ENCODE peak calls at places on chromosomes 7 and 10, in six cellular contexts. R is T follicular helper cell; Q is MM.1S; P is CD4-positive, CD25-positive, alpha-beta regulatory T cell; T is suprapubic skin; A is stimulated activated CD8-positive, alpha-beta memory T cell treated with anti-CD3 and anti-CD28 coated beads, Interleukin-15, amount 100 ng/mL, for 24 hours. O is an unnamed sample.

GRCh38 chr10:99325261-99325660 is 3.9 kb upstream of the CNNM1 start:
- DNase-seq in P (no peak), Q (no peak), A (no peak), R (no peak), T (no peak), O (no peak)

GRCh38 chr7:100130608-100131453 is 4.1 kb downstream of the MBLAC1 start:
- DNase-seq in A (peak), T (no peak), R (peak), P (peak), Q (peak), O (peak)

GRCh38 chr10:5652746-5653145 is 13.6 kb downstream of the ASB13 start:
- DNase-seq in A (no peak), Q (no peak), R (no peak), T (peak), P (no peak), O (no peak)

GRCh38 chr7:99955247-99955646 is 20.6 kb downstream of the AZGP1 start:
- DNase-seq in R (no peak), Q (peak), A (no peak), P (no peak), T (no peak), O (no peak)

GRCh38 chr10:6465437-6465836 is 114.6 kb downstream of the PRKCQ start:
- DNase-seq in A (no peak), R (no peak), T (no peak), P (no peak), Q (no peak), O (no peak)

GRCh38 chr10:125662616-125663015 is 20.3 kb downstream of the TEX36 start:
- DNase-seq in A (no peak), Q (no peak), R (no peak), T (no peak), P (no peak), O (no peak)

GRCh38 chr10:22631185-22631584 is 83.2 kb downstream of the PIP4K2A start:
- DNase-seq in T (no peak), A (no peak), Q (no peak), P (no peak), R (no peak), O (no peak)

GRCh38 chr10:28592953-28593352 is 60.0 kb downstream of the WAC start:
- DNase-seq in T (no peak), Q (no peak), A (no peak), R (no peak), P (no peak), O (no peak)

GRCh38 chr10:113064039-113064438 is 114.0 kb downstream of the TCF7L2 start:
- DNase-seq in Q (no peak), A (no peak), R (no peak), T (no peak), P (no peak), O (no peak)

GRCh38 chr7:88888684-88889083 is 93.1 kb upstream of the TEX47 start:
- DNase-seq in A (no peak), T (no peak), Q (no peak), R (no peak), P (no peak), O (no peak)

GRCh38 chr7:491292-491957 is 28.2 kb downstream of the PDGFA start:
- DNase-seq in R (no peak), T (no peak), P (no peak), A (no peak), Q (no peak), O (no peak)

GRCh38 chr7:126436213-126436868 is 816.4 kb downstream of the GRM8 start:
- DNase-seq in P (no peak), R (no peak), Q (no peak), A (no peak), T (no peak), O (no peak)

GRCh38 chr10:62681211-62681940 is 123.1 kb upstream of the ADO start:
- DNase-seq in P (peak), Q (peak), R (peak), T (no peak), A (peak), O (no peak)

GRCh38 chr7:2239242-2239641 is 2.8 kb downstream of the MRM2 start:
- DNase-seq in R (no peak), Q (no peak), A (no peak), P (no peak), T (no peak), O (no peak)

GRCh38 chr10:116669080-116669479 is 48.3 kb downstream of the PNLIPRP2 start:
- DNase-seq in T (peak), Q (no peak), A (no peak), R (no peak), P (no peak), O (no peak)

GRCh38 chr10:133439517-133440461 is 14.0 kb upstream of the SCART1 start:
- DNase-seq in R (no peak), A (no peak), T (peak), P (no peak), Q (no peak), O (no peak)

GRCh38 chr10:48667960-48668541 is 16.6 kb upstream of the WDFY4 start:
- DNase-seq in T (no peak), A (no peak), Q (no peak), R (no peak), P (no peak), O (no peak)

GRCh38 chr7:148535227-148535626 is 55.3 kb upstream of the C7orf33 start:
- DNase-seq in P (peak), A (no peak), T (no peak), Q (peak), R (no peak), O (no peak)

GRCh38 chr10:3764626-3765375 is 20.2 kb downstream of the KLF6 start:
- DNase-seq in P (peak), T (peak), Q (peak), A (no peak), R (no peak), O (no peak)

GRCh38 chr10:106474891-106475290 is 689.6 kb downstream of the SORCS1 start:
- DNase-seq in P (no peak), R (no peak), Q (no peak), A (no peak), T (no peak), O (no peak)

GRCh38 chr10:101130984-101131961 is at the start of gene TLX1:
- DNase-seq in R (no peak), T (no peak), A (no peak), P (no peak), Q (no peak), O (no peak)

GRCh38 chr7:43491984-43492383 is 90.9 kb upstream of the STK17A start:
- DNase-seq in T (no peak), Q (no peak), A (no peak), P (no peak), R (no peak), O (no peak)

GRCh38 chr10:91587710-91588638 is 44.9 kb downstream of the PPP1R3C start:
- DNase-seq in R (no peak), A (no peak), T (no peak), Q (no peak), P (no peak), O (no peak)